ENCODE peak calls at places on chromosomes 5 and 9, in four cellular contexts. One of them, this sample, is unnamed.

GRCh38 chr5:133669472-133669871 is 57.1 kb upstream of the FSTL4 start:
- DNase-seq in SK-N-SH: no peak
- DNase-seq in GM12878: no peak
- DNase-seq in HepG2: no peak
- DNase-seq in this sample: no peak

GRCh38 chr5:73638344-73639095 is 12.5 kb downstream of the ARHGEF28 start:
- DNase-seq in SK-N-SH: no peak
- DNase-seq in GM12878: no peak
- DNase-seq in HepG2: no peak
- DNase-seq in this sample: no peak

GRCh38 chr5:132821791-132822190 is 8.7 kb downstream of the SHROOM1 start:
- DNase-seq in SK-N-SH: no peak
- DNase-seq in GM12878: no peak
- DNase-seq in HepG2: peak; percentile 69
- DNase-seq in this sample: no peak

GRCh38 chr5:168528521-168529360 is at the start of gene FBLL1:
- DNase-seq in SK-N-SH: peak; percentile 94
- DNase-seq in GM12878: no peak
- DNase-seq in HepG2: peak; percentile 19
- DNase-seq in this sample: peak; percentile 46

GRCh38 chr9:959105-959504 is 17.4 kb upstream of the DMRT3 start:
- DNase-seq in SK-N-SH: no peak
- DNase-seq in GM12878: no peak
- DNase-seq in HepG2: no peak
- DNase-seq in this sample: no peak

GRCh38 chr5:115850771-115851416 is 9.2 kb downstream of the AP3S1 start:
- DNase-seq in SK-N-SH: no peak
- DNase-seq in GM12878: no peak
- DNase-seq in HepG2: no peak
- DNase-seq in this sample: no peak

GRCh38 chr5:134450374-134450773 is 38.7 kb upstream of the CDKN2AIPNL start:
- DNase-seq in SK-N-SH: no peak
- DNase-seq in GM12878: no peak
- DNase-seq in HepG2: no peak
- DNase-seq in this sample: no peak

GRCh38 chr9:124256517-124257069 is 1.2 kb upstream of the NEK6 start:
- DNase-seq in SK-N-SH: no peak
- DNase-seq in GM12878: no peak
- DNase-seq in HepG2: peak; percentile 39
- DNase-seq in this sample: no peak

GRCh38 chr9:36450110-36450732 is 50.2 kb upstream of the RNF38 start:
- DNase-seq in SK-N-SH: peak; percentile 53
- DNase-seq in GM12878: no peak
- DNase-seq in HepG2: peak; percentile 66
- DNase-seq in this sample: peak; percentile 31

GRCh38 chr5:159099049-159099760 is 511 bp downstream of the EBF1 start:
- DNase-seq in SK-N-SH: peak; percentile 86
- DNase-seq in GM12878: no peak
- DNase-seq in HepG2: no peak
- DNase-seq in this sample: peak; percentile 52

GRCh38 chr5:150789943-150790611 is 11.5 kb downstream of the SMIM3 start:
- DNase-seq in SK-N-SH: no peak
- DNase-seq in GM12878: peak; percentile 54
- DNase-seq in HepG2: no peak
- DNase-seq in this sample: peak; percentile 67

GRCh38 chr5:40483316-40483715 is 196.4 kb upstream of the PTGER4 start:
- DNase-seq in SK-N-SH: no peak
- DNase-seq in GM12878: no peak
- DNase-seq in HepG2: no peak
- DNase-seq in this sample: no peak

GRCh38 chr9:4417578-4418325 is 72.5 kb upstream of the SLC1A1 start:
- DNase-seq in SK-N-SH: no peak
- DNase-seq in GM12878: no peak
- DNase-seq in HepG2: no peak
- DNase-seq in this sample: no peak

GRCh38 chr5:106331415-106331814 is 1339.3 kb downstream of the EFNA5 start:
- DNase-seq in SK-N-SH: no peak
- DNase-seq in GM12878: no peak
- DNase-seq in HepG2: no peak
- DNase-seq in this sample: no peak

GRCh38 chr9:97577051-97577450 is 56.1 kb downstream of the TSTD2 start:
- DNase-seq in SK-N-SH: no peak
- DNase-seq in GM12878: no peak
- DNase-seq in HepG2: no peak
- DNase-seq in this sample: no peak

GRCh38 chr9:38066167-38066906 is 2.7 kb downstream of the SHB start:
- DNase-seq in SK-N-SH: no peak
- DNase-seq in GM12878: no peak
- DNase-seq in HepG2: no peak
- DNase-seq in this sample: no peak

GRCh38 chr9:101727621-101728524 is 10.6 kb downstream of the GRIN3A start:
- DNase-seq in SK-N-SH: peak; percentile 54
- DNase-seq in GM12878: no peak
- DNase-seq in HepG2: peak; percentile 24
- DNase-seq in this sample: peak; percentile 22

DNA sequence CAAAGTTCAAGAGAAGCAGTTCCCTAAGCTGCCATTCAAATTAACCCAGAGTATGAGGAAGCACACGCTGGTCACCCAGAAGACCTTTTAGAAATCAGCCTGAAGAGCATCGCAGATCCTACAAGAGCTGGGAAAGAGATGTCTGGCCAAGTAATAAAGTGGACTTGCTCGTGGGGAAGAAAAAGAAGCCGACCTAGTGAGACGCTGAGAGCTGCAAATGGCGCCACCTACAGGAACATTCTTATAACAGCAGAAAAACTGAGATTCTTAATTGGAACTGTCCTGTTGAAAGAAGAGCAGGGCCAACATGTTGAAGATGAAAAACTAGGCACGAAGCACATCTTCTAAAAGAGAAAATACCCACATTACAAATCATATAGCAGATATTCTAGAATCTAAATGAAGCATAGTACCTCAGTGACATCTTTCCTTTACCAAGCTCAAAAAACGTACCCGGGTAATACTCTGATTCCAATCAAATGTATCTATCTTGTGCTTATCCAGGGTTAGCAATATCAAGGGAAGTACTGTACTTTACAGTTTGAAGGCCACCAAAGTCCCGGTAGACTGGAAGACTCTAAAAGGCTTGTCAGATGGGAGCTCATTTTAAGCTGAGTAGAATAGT is 3.9 kb upstream of the GNAQ start:
- DNase-seq in SK-N-SH: peak; percentile 65
- DNase-seq in GM12878: peak; percentile 7
- DNase-seq in HepG2: peak; percentile 69
- DNase-seq in this sample: peak; percentile 46
- TF ChIP-seq SIN3A in SK-N-SH: no peak
- TF ChIP-seq SIN3A in GM12878: no peak
- TF ChIP-seq SIN3A in HepG2: no peak
- TF ChIP-seq SIN3A in this sample: no peak

GRCh38 chr5:321233-321725 is at the start of gene AHRR:
- DNase-seq in SK-N-SH: peak; percentile 95
- DNase-seq in GM12878: no peak
- DNase-seq in HepG2: peak; percentile 12
- DNase-seq in this sample: peak; percentile 92
- TF ChIP-seq FOXM1 in SK-N-SH: no peak
- TF ChIP-seq FOXM1 in GM12878: no peak
- TF ChIP-seq FOXM1 in HepG2: no peak
- TF ChIP-seq FOXM1 in this sample: no peak

GRCh38 chr9:68887232-68887631 is 126.7 kb downstream of the PRKACG start:
- DNase-seq in SK-N-SH: no peak
- DNase-seq in GM12878: no peak
- DNase-seq in HepG2: no peak
- DNase-seq in this sample: no peak
- TF ChIP-seq SIN3A in SK-N-SH: no peak
- TF ChIP-seq SIN3A in GM12878: no peak
- TF ChIP-seq SIN3A in HepG2: no peak
- TF ChIP-seq SIN3A in this sample: no peak

DNA sequence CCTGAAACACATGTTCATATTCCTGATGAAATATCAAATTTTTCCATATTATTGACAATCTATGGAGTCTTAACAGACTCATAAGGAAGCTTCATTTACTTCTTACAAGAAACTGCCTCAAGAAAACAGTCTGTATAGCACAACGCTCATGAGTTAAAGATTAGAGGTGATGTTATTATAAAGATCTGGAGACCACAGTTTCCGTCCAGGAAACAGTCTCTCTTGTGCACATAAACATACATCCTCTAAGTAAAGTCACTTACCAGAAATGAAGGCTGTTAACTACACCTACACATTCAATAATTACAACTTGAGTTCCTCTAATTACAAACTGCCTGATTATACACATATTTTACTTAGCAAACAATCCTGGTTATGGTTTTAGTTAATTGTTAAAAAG is 86.8 kb downstream of the RAPGEF6 start:
- DNase-seq in SK-N-SH: no peak
- DNase-seq in GM12878: no peak
- DNase-seq in HepG2: no peak
- DNase-seq in this sample: no peak
- TF ChIP-seq FOXM1 in SK-N-SH: no peak
- TF ChIP-seq FOXM1 in GM12878: no peak
- TF ChIP-seq FOXM1 in HepG2: no peak
- TF ChIP-seq FOXM1 in this sample: no peak

DNA sequence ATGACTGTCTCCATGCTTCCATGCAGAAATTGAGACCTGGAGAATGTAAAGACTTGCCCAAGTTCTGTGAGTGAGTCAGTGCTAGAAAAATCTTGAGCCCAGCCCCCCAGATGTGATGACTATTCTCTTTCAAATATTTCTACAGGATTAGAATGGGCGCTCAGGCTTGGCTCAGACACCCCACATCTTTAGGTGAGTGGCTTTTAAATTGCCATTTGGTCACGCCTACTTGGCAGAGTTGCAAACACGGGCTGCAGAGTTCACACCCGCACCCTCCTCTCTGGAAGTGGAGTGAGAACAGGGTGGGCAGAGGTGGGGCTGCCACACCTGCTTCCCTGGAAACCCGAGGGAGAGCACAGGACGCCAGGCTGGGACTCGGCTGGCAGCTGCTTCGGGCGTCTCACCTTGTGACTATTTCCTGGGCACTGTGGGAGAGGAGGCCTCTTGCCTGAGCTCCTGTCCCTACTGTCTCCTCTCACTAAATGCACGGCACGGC is 37.6 kb downstream of the ROPN1L start:
- DNase-seq in SK-N-SH: no peak
- DNase-seq in GM12878: no peak
- DNase-seq in HepG2: no peak
- DNase-seq in this sample: no peak
- TF ChIP-seq SIN3A in SK-N-SH: no peak
- TF ChIP-seq SIN3A in GM12878: no peak
- TF ChIP-seq SIN3A in HepG2: no peak
- TF ChIP-seq SIN3A in this sample: no peak